ENCODE peak calls at places on chromosomes 1 and 21, in eight cellular contexts. One of them, this sample, is unnamed.

GRCh38 chr1:223123238-223123976 is 19.6 kb downstream of the TLR5 start:
- DNase-seq in LoVo: peak; percentile 79
- DNase-seq in neuronal stem cell: no peak
- DNase-seq in brain microvascular endothelial cell: peak; percentile 61
- DNase-seq in T follicular helper cell: peak; percentile 50
- DNase-seq in A549: peak; percentile 64
- DNase-seq in stimulated activated CD4-positive, alpha-beta T cell treated with anti-CD3 and anti-CD28 coated beads, Interleukin-12 subunit alpha, Interleukin-12 subunit beta, amount 100 ng/mL, for 48 hours: peak; percentile 55
- DNase-seq in KBM-7: peak; percentile 69
- DNase-seq in this sample: no peak

GRCh38 chr1:203135636-203136305 is 8.2 kb downstream of the ADORA1 start:
- DNase-seq in LoVo: no peak
- DNase-seq in neuronal stem cell: no peak
- DNase-seq in brain microvascular endothelial cell: no peak
- DNase-seq in T follicular helper cell: no peak
- DNase-seq in A549: no peak
- DNase-seq in stimulated activated CD4-positive, alpha-beta T cell treated with anti-CD3 and anti-CD28 coated beads, Interleukin-12 subunit alpha, Interleukin-12 subunit beta, amount 100 ng/mL, for 48 hours: no peak
- DNase-seq in KBM-7: peak; percentile 70
- DNase-seq in this sample: no peak

GRCh38 chr1:22665752-22666151 is 12.7 kb downstream of the C1QB start:
- DNase-seq in LoVo: no peak
- DNase-seq in neuronal stem cell: peak; percentile 47
- DNase-seq in brain microvascular endothelial cell: peak; percentile 20
- DNase-seq in T follicular helper cell: no peak
- DNase-seq in A549: peak; percentile 42
- DNase-seq in stimulated activated CD4-positive, alpha-beta T cell treated with anti-CD3 and anti-CD28 coated beads, Interleukin-12 subunit alpha, Interleukin-12 subunit beta, amount 100 ng/mL, for 48 hours: no peak
- DNase-seq in KBM-7: peak; percentile 18
- DNase-seq in this sample: no peak

GRCh38 chr1:2224170-2224584 is 3.9 kb upstream of the SKI start:
- DNase-seq in LoVo: no peak
- DNase-seq in neuronal stem cell: no peak
- DNase-seq in brain microvascular endothelial cell: no peak
- DNase-seq in T follicular helper cell: no peak
- DNase-seq in A549: no peak
- DNase-seq in stimulated activated CD4-positive, alpha-beta T cell treated with anti-CD3 and anti-CD28 coated beads, Interleukin-12 subunit alpha, Interleukin-12 subunit beta, amount 100 ng/mL, for 48 hours: no peak
- DNase-seq in KBM-7: no peak
- DNase-seq in this sample: peak; percentile 70

GRCh38 chr1:983736-984475 is 2.0 kb upstream of the PERM1 start:
- DNase-seq in LoVo: no peak
- DNase-seq in neuronal stem cell: no peak
- DNase-seq in brain microvascular endothelial cell: no peak
- DNase-seq in T follicular helper cell: peak; percentile 40
- DNase-seq in A549: no peak
- DNase-seq in stimulated activated CD4-positive, alpha-beta T cell treated with anti-CD3 and anti-CD28 coated beads, Interleukin-12 subunit alpha, Interleukin-12 subunit beta, amount 100 ng/mL, for 48 hours: no peak
- DNase-seq in KBM-7: no peak
- DNase-seq in this sample: no peak

GRCh38 chr1:32997381-32997891 is 32.8 kb upstream of the RNF19B start:
- DNase-seq in LoVo: no peak
- DNase-seq in neuronal stem cell: no peak
- DNase-seq in brain microvascular endothelial cell: peak; percentile 88
- DNase-seq in T follicular helper cell: no peak
- DNase-seq in A549: no peak
- DNase-seq in stimulated activated CD4-positive, alpha-beta T cell treated with anti-CD3 and anti-CD28 coated beads, Interleukin-12 subunit alpha, Interleukin-12 subunit beta, amount 100 ng/mL, for 48 hours: no peak
- DNase-seq in KBM-7: no peak
- DNase-seq in this sample: no peak

GRCh38 chr1:160644399-160644798 is 2.4 kb downstream of the SLAMF1 start:
- DNase-seq in LoVo: no peak
- DNase-seq in neuronal stem cell: no peak
- DNase-seq in brain microvascular endothelial cell: no peak
- DNase-seq in T follicular helper cell: no peak
- DNase-seq in A549: no peak
- DNase-seq in stimulated activated CD4-positive, alpha-beta T cell treated with anti-CD3 and anti-CD28 coated beads, Interleukin-12 subunit alpha, Interleukin-12 subunit beta, amount 100 ng/mL, for 48 hours: no peak
- DNase-seq in KBM-7: no peak
- DNase-seq in this sample: no peak

GRCh38 chr1:174194451-174194850 is 35.1 kb downstream of the RABGAP1L start:
- DNase-seq in LoVo: no peak
- DNase-seq in neuronal stem cell: no peak
- DNase-seq in brain microvascular endothelial cell: no peak
- DNase-seq in T follicular helper cell: no peak
- DNase-seq in A549: no peak
- DNase-seq in stimulated activated CD4-positive, alpha-beta T cell treated with anti-CD3 and anti-CD28 coated beads, Interleukin-12 subunit alpha, Interleukin-12 subunit beta, amount 100 ng/mL, for 48 hours: no peak
- DNase-seq in KBM-7: no peak
- DNase-seq in this sample: no peak

GRCh38 chr1:74245168-74245753 is 10.1 kb downstream of the TNNI3K start:
- DNase-seq in LoVo: no peak
- DNase-seq in neuronal stem cell: peak; percentile 39
- DNase-seq in brain microvascular endothelial cell: no peak
- DNase-seq in T follicular helper cell: no peak
- DNase-seq in A549: no peak
- DNase-seq in stimulated activated CD4-positive, alpha-beta T cell treated with anti-CD3 and anti-CD28 coated beads, Interleukin-12 subunit alpha, Interleukin-12 subunit beta, amount 100 ng/mL, for 48 hours: no peak
- DNase-seq in KBM-7: no peak
- DNase-seq in this sample: no peak

GRCh38 chr1:185531838-185532237 is 202.4 kb upstream of the HMCN1 start:
- DNase-seq in LoVo: no peak
- DNase-seq in neuronal stem cell: no peak
- DNase-seq in brain microvascular endothelial cell: no peak
- DNase-seq in T follicular helper cell: no peak
- DNase-seq in A549: no peak
- DNase-seq in stimulated activated CD4-positive, alpha-beta T cell treated with anti-CD3 and anti-CD28 coated beads, Interleukin-12 subunit alpha, Interleukin-12 subunit beta, amount 100 ng/mL, for 48 hours: no peak
- DNase-seq in KBM-7: no peak
- DNase-seq in this sample: no peak

GRCh38 chr1:27598902-27599528 is 4.9 kb downstream of the AHDC1 start:
- DNase-seq in LoVo: no peak
- DNase-seq in neuronal stem cell: no peak
- DNase-seq in brain microvascular endothelial cell: peak; percentile 67
- DNase-seq in T follicular helper cell: no peak
- DNase-seq in A549: no peak
- DNase-seq in stimulated activated CD4-positive, alpha-beta T cell treated with anti-CD3 and anti-CD28 coated beads, Interleukin-12 subunit alpha, Interleukin-12 subunit beta, amount 100 ng/mL, for 48 hours: no peak
- DNase-seq in KBM-7: peak; percentile 74
- DNase-seq in this sample: peak; percentile 94

GRCh38 chr1:28172690-28173150 is 3.8 kb downstream of the PTAFR start:
- DNase-seq in LoVo: no peak
- DNase-seq in neuronal stem cell: no peak
- DNase-seq in brain microvascular endothelial cell: no peak
- DNase-seq in T follicular helper cell: no peak
- DNase-seq in A549: no peak
- DNase-seq in stimulated activated CD4-positive, alpha-beta T cell treated with anti-CD3 and anti-CD28 coated beads, Interleukin-12 subunit alpha, Interleukin-12 subunit beta, amount 100 ng/mL, for 48 hours: peak; percentile 30
- DNase-seq in KBM-7: peak; percentile 93
- DNase-seq in this sample: no peak

GRCh38 chr1:46903481-46903880 is 37.8 kb downstream of the CYP4A11 start:
- DNase-seq in LoVo: no peak
- DNase-seq in neuronal stem cell: no peak
- DNase-seq in brain microvascular endothelial cell: no peak
- DNase-seq in T follicular helper cell: no peak
- DNase-seq in A549: no peak
- DNase-seq in stimulated activated CD4-positive, alpha-beta T cell treated with anti-CD3 and anti-CD28 coated beads, Interleukin-12 subunit alpha, Interleukin-12 subunit beta, amount 100 ng/mL, for 48 hours: no peak
- DNase-seq in KBM-7: no peak
- DNase-seq in this sample: no peak

GRCh38 chr1:21924503-21925005 is 12.6 kb downstream of the HSPG2 start:
- DNase-seq in LoVo: no peak
- DNase-seq in neuronal stem cell: no peak
- DNase-seq in brain microvascular endothelial cell: no peak
- DNase-seq in T follicular helper cell: no peak
- DNase-seq in A549: no peak
- DNase-seq in stimulated activated CD4-positive, alpha-beta T cell treated with anti-CD3 and anti-CD28 coated beads, Interleukin-12 subunit alpha, Interleukin-12 subunit beta, amount 100 ng/mL, for 48 hours: no peak
- DNase-seq in KBM-7: peak; percentile 51
- DNase-seq in this sample: no peak

GRCh38 chr1:218254296-218254918 is 30.7 kb upstream of the RRP15 start:
- DNase-seq in LoVo: no peak
- DNase-seq in neuronal stem cell: no peak
- DNase-seq in brain microvascular endothelial cell: no peak
- DNase-seq in T follicular helper cell: no peak
- DNase-seq in A549: no peak
- DNase-seq in stimulated activated CD4-positive, alpha-beta T cell treated with anti-CD3 and anti-CD28 coated beads, Interleukin-12 subunit alpha, Interleukin-12 subunit beta, amount 100 ng/mL, for 48 hours: no peak
- DNase-seq in KBM-7: no peak
- DNase-seq in this sample: no peak

GRCh38 chr1:30738670-30739559 is 15.5 kb upstream of the MATN1 start:
- DNase-seq in LoVo: no peak
- DNase-seq in neuronal stem cell: no peak
- DNase-seq in brain microvascular endothelial cell: no peak
- DNase-seq in T follicular helper cell: no peak
- DNase-seq in A549: no peak
- DNase-seq in stimulated activated CD4-positive, alpha-beta T cell treated with anti-CD3 and anti-CD28 coated beads, Interleukin-12 subunit alpha, Interleukin-12 subunit beta, amount 100 ng/mL, for 48 hours: no peak
- DNase-seq in KBM-7: no peak
- DNase-seq in this sample: no peak

GRCh38 chr1:184905601-184906322 is 68.5 kb downstream of the NIBAN1 start:
- DNase-seq in LoVo: peak; percentile 24
- DNase-seq in neuronal stem cell: no peak
- DNase-seq in brain microvascular endothelial cell: no peak
- DNase-seq in T follicular helper cell: no peak
- DNase-seq in A549: peak; percentile 19
- DNase-seq in stimulated activated CD4-positive, alpha-beta T cell treated with anti-CD3 and anti-CD28 coated beads, Interleukin-12 subunit alpha, Interleukin-12 subunit beta, amount 100 ng/mL, for 48 hours: no peak
- DNase-seq in KBM-7: no peak
- DNase-seq in this sample: no peak

GRCh38 chr1:234265861-234266260 is 107.4 kb upstream of the COA6 start:
- DNase-seq in LoVo: no peak
- DNase-seq in neuronal stem cell: no peak
- DNase-seq in brain microvascular endothelial cell: no peak
- DNase-seq in T follicular helper cell: no peak
- DNase-seq in A549: peak; percentile 33
- DNase-seq in stimulated activated CD4-positive, alpha-beta T cell treated with anti-CD3 and anti-CD28 coated beads, Interleukin-12 subunit alpha, Interleukin-12 subunit beta, amount 100 ng/mL, for 48 hours: no peak
- DNase-seq in KBM-7: no peak
- DNase-seq in this sample: no peak

GRCh38 chr1:16249838-16250241 is 12.9 kb upstream of the CPLANE2 start:
- DNase-seq in LoVo: no peak
- DNase-seq in neuronal stem cell: no peak
- DNase-seq in brain microvascular endothelial cell: no peak
- DNase-seq in T follicular helper cell: no peak
- DNase-seq in A549: no peak
- DNase-seq in stimulated activated CD4-positive, alpha-beta T cell treated with anti-CD3 and anti-CD28 coated beads, Interleukin-12 subunit alpha, Interleukin-12 subunit beta, amount 100 ng/mL, for 48 hours: no peak
- DNase-seq in KBM-7: peak; percentile 18
- DNase-seq in this sample: no peak

GRCh38 chr21:32797679-32798078 is 26.1 kb upstream of the PAXBP1 start:
- DNase-seq in LoVo: no peak
- DNase-seq in neuronal stem cell: no peak
- DNase-seq in brain microvascular endothelial cell: no peak
- DNase-seq in T follicular helper cell: no peak
- DNase-seq in A549: no peak
- DNase-seq in stimulated activated CD4-positive, alpha-beta T cell treated with anti-CD3 and anti-CD28 coated beads, Interleukin-12 subunit alpha, Interleukin-12 subunit beta, amount 100 ng/mL, for 48 hours: no peak
- DNase-seq in KBM-7: no peak
- DNase-seq in this sample: no peak

GRCh38 chr1:62237950-62238374 is 43.3 kb downstream of the L1TD1 start:
- DNase-seq in LoVo: no peak
- DNase-seq in neuronal stem cell: peak; percentile 18
- DNase-seq in brain microvascular endothelial cell: no peak
- DNase-seq in T follicular helper cell: no peak
- DNase-seq in A549: no peak
- DNase-seq in stimulated activated CD4-positive, alpha-beta T cell treated with anti-CD3 and anti-CD28 coated beads, Interleukin-12 subunit alpha, Interleukin-12 subunit beta, amount 100 ng/mL, for 48 hours: no peak
- DNase-seq in KBM-7: no peak
- DNase-seq in this sample: no peak